ENCODE peak calls at places on chromosomes 5 and 9, in four cellular contexts. I is HL-60, Q is GM12878, J is K562. Y is an unnamed sample.

GRCh38 chr5:38286038-38286437 is 27.7 kb downstream of the EGFLAM start:
- DNase-seq in I (no peak), Q (no peak), J (no peak), Y (no peak)

GRCh38 chr5:172005708-172006377 is 595 bp downstream of the FBXW11 start:
- DNase-seq in I (peak), Q (no peak), J (peak), Y (no peak)

GRCh38 chr9:26112724-26113123 is 434.5 kb upstream of the TUSC1 start:
- DNase-seq in I (no peak), Q (no peak), J (no peak), Y (no peak)

GRCh38 chr5:136674178-136674577 is 308.8 kb upstream of the TRPC7 start:
- DNase-seq in I (no peak), Q (no peak), J (no peak), Y (no peak)

GRCh38 chr5:175567954-175568353 is 89.6 kb downstream of the SFXN1 start:
- DNase-seq in I (no peak), Q (no peak), J (no peak), Y (no peak)

GRCh38 chr9:91945277-91946074 is 4.6 kb downstream of the ROR2 start:
- DNase-seq in I (no peak), Q (no peak), J (peak), Y (no peak)

GRCh38 chr5:79590395-79590999 is 21.7 kb upstream of the TENT2 start:
- DNase-seq in I (no peak), Q (no peak), J (no peak), Y (no peak)

GRCh38 chr5:167573274-167574127 is 717.9 kb upstream of the WWC1 start:
- DNase-seq in I (no peak), Q (no peak), J (no peak), Y (no peak)

GRCh38 chr5:122434120-122434519 is 122.1 kb downstream of the SNCAIP start:
- DNase-seq in I (no peak), Q (no peak), J (no peak), Y (no peak)

DNA sequence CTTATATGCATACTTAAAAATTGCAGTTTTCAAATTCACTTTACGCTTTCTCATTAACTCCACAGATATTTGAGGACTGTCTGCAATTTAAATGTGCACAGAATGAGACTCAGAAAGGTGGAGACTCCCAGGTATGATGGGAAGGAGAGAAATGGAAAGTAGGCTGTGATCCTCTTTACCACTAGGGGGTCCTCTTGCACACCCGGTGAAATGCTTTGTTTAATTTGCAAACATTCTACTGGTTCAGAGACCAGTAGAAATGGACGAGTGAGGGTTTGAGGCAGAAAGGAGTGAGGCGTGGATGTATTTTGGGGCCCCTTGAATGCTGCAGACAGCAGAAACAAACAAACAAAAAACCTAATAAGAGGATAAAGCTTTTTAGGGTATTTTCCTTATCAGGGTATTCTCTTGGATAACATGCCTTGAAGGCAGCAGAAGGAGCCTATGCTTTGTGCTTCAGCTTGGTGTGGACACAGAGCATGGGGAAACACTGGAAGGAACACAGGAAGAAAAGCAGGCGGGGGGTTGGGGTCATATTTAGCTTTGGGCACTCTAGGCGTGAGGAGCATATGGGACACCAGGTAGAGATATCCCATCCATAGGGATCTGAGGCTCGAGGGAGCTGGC is 410.1 kb downstream of the DMRT2 start:
- DNase-seq in I (no peak), Q (peak), J (no peak), Y (peak)
- TF ChIP-seq SPI1 in I (no peak), Q (no peak), J (no peak), Y (no peak)

DNA sequence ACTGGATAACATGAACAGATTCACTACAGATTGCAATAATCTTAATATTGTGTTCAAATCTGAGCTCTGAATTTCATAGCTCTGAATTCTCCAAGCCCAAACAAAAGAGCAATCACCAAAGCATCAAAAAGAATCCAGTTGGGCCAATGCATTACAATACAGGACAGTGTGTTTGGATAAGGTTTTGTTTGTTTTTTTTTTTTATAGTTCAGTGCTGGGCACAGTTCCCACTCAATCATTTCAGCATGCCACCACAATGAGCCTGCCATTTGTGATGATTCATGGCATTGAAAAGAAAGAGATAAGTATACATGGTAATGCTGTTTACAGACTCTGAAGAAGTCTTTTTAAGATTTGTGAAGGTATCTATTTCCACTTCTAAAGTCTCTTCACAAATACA is 1.7 kb upstream of the HTR1A start:
- DNase-seq in I (no peak), Q (no peak), J (no peak), Y (no peak)
- TF ChIP-seq POLR2AphosphoS5 in I (no peak), Q (no peak), J (no peak), Y (no peak)

GRCh38 chr9:16690628-16691027 is 179.8 kb downstream of the BNC2 start:
- DNase-seq in I (no peak), Q (no peak), J (no peak), Y (no peak)

GRCh38 chr9:16687678-16688369 is 182.6 kb downstream of the BNC2 start:
- DNase-seq in I (no peak), Q (no peak), J (no peak), Y (no peak)

GRCh38 chr9:16688814-16689213 is 181.7 kb downstream of the BNC2 start:
- DNase-seq in I (no peak), Q (no peak), J (no peak), Y (no peak)

DNA sequence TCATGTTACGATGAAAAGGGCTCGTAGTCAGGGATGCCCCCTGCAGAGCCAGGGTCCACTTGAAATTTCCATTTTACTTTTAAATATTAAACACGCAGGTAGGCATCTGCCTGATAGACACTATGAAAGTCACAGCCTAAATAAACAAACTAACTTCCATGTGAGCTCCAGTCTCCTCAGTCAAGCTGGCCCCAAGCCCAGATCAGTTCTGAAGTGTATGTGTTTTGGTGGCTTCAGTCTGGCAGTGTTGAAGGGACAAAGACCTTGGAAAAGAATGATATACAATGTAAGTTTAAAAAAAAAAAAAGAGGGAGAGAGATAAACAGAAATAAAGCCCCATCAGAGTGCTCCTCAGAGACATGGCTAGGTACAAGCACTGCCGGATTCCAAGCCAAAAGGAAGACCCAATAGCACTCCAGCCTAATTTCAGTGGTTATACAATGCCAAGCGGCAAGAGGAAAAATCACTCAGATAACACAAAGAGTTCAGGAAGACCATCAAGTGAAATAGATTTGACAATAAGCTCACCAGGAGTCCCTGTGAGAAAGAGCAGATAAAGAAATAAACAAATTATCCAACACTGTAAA is 181.0 kb downstream of the BNC2 start:
- DNase-seq in I (no peak), Q (no peak), J (no peak), Y (no peak)
- TF ChIP-seq SPI1 in I (no peak), Q (no peak), J (no peak), Y (no peak)

DNA sequence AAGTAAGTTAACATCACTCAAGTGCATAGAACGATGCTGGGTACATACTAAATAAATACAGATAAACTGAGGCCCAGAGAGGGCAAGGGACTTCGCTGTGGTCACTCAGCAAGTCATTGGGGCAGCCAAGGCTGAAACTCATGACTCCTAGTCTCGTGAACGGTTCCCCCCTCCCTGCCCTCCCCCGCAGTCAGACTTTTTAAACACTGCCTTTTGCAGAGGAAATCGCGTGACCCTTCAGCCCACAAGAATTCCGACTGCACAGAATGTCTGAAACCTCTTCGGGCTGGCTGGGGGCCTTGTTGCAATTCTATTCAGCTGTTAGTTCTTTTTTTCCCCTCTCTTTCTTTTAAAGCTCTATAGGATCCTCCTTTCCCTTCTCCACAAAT is 28.1 kb downstream of the NEK6 start:
- DNase-seq in I (peak), Q (peak), J (peak), Y (no peak)
- TF ChIP-seq POLR2AphosphoS5 in I (peak), Q (peak), J (no peak), Y (peak)

GRCh38 chr5:150061538-150061995 is 24.8 kb downstream of the CSF1R start:
- DNase-seq in I (no peak), Q (no peak), J (no peak), Y (no peak)
- TF ChIP-seq SPI1 in I (no peak), Q (no peak), J (no peak), Y (no peak)